ENCODE peak calls at places on chromosomes 11 and 22, in six cellular contexts. G is WERI-Rb-1, W is HFF-Myc, C is IMR-90, X is sciatic nerve, D is sigmoid colon. I is an unnamed sample.

GRCh38 chr11:67303132-67303988 is at the start of gene SSH3:
- DNase-seq in G (peak; percentile 77), W (no peak), C (peak; percentile 34), X (peak; percentile 84), D (peak; percentile 84), I (peak; percentile 45)

GRCh38 chr11:12278766-12279671 is 98.4 kb upstream of the PARVA start:
- DNase-seq in G (no peak), W (no peak), C (no peak), X (no peak), D (no peak), I (no peak)

GRCh38 chr22:24962835-24963234 is 10.3 kb downstream of the KIAA1671 start:
- DNase-seq in G (no peak), W (no peak), C (no peak), X (no peak), D (no peak), I (no peak)

GRCh38 chr11:81278986-81279385 is 1454.7 kb downstream of the FAM181B start:
- DNase-seq in G (peak; percentile 74), W (no peak), C (no peak), X (no peak), D (no peak), I (no peak)

GRCh38 chr22:29914991-29915390 is 32.0 kb downstream of the MTMR3 start:
- DNase-seq in G (no peak), W (no peak), C (no peak), X (no peak), D (no peak), I (no peak)

GRCh38 chr11:1893581-1894359 is 2.1 kb upstream of the PRR33 start:
- DNase-seq in G (no peak), W (no peak), C (peak; percentile 12), X (peak; percentile 25), D (no peak), I (no peak)

GRCh38 chr11:102267602-102268001 is 49.7 kb upstream of the BIRC3 start:
- DNase-seq in G (no peak), W (no peak), C (peak; percentile 81), X (no peak), D (no peak), I (peak; percentile 82)

GRCh38 chr11:122478986-122479385 is 176.5 kb upstream of the UBASH3B start:
- DNase-seq in G (no peak), W (no peak), C (no peak), X (no peak), D (no peak), I (no peak)

GRCh38 chr11:1546077-1546535 is 26.0 kb downstream of the DUSP8 start:
- DNase-seq in G (no peak), W (no peak), C (no peak), X (no peak), D (no peak), I (no peak)

GRCh38 chr11:12114487-12115033 is 4.2 kb downstream of the MICAL2 start:
- DNase-seq in G (no peak), W (no peak), C (peak; percentile 98), X (no peak), D (no peak), I (peak; percentile 87)

GRCh38 chr11:6297831-6298230 is 22.5 kb downstream of the CAVIN3 start:
- DNase-seq in G (no peak), W (no peak), C (no peak), X (no peak), D (no peak), I (no peak)

GRCh38 chr22:49934144-49934890 is 15.9 kb downstream of the CRELD2 start:
- DNase-seq in G (peak; percentile 91), W (no peak), C (peak; percentile 12), X (no peak), D (peak; percentile 85), I (peak; percentile 47)

GRCh38 chr11:116993599-116993998 is 104.6 kb downstream of the SIK3 start:
- DNase-seq in G (no peak), W (no peak), C (no peak), X (no peak), D (no peak), I (peak; percentile 31)

GRCh38 chr22:27800250-27801131 is 1.1 kb downstream of the MN1 start:
- DNase-seq in G (no peak), W (no peak), C (no peak), X (peak; percentile 62), D (no peak), I (no peak)

GRCh38 chr11:71459767-71460320 is 6.8 kb downstream of the NADSYN1 start:
- DNase-seq in G (no peak), W (no peak), C (no peak), X (no peak), D (no peak), I (no peak)

GRCh38 chr22:42296381-42296853 is 26.0 kb upstream of the TCF20 start:
- DNase-seq in G (no peak), W (no peak), C (no peak), X (peak; percentile 69), D (peak; percentile 75), I (no peak)

GRCh38 chr11:133835258-133836075 is 9.8 kb downstream of the SPATA19 start:
- DNase-seq in G (peak; percentile 69), W (peak; percentile 7), C (peak; percentile 4), X (no peak), D (no peak), I (peak; percentile 44)

GRCh38 chr11:60454212-60454611 is 1.4 kb upstream of the MS4A1 start:
- DNase-seq in G (no peak), W (no peak), C (no peak), X (no peak), D (no peak), I (no peak)

GRCh38 chr22:29716814-29717213 is 3.0 kb upstream of the CABP7 start:
- DNase-seq in G (no peak), W (peak; percentile 24), C (peak; percentile 80), X (peak; percentile 80), D (no peak), I (peak; percentile 81)

GRCh38 chr11:134261626-134262488 is 8.5 kb downstream of the ACAD8 start:
- DNase-seq in G (peak; percentile 48), W (no peak), C (no peak), X (no peak), D (no peak), I (no peak)

GRCh38 chr11:61985863-61986262 is 18.4 kb upstream of the FTH1 start:
- DNase-seq in G (no peak), W (no peak), C (no peak), X (no peak), D (no peak), I (no peak)

GRCh38 chr11:3094223-3094824 is 37.1 kb upstream of the CARS1 start:
- DNase-seq in G (no peak), W (no peak), C (no peak), X (peak; percentile 60), D (peak; percentile 57), I (no peak)

GRCh38 chr11:1839924-1840779 is 1.4 kb downstream of the TNNI2 start:
- DNase-seq in G (no peak), W (no peak), C (no peak), X (no peak), D (no peak), I (no peak)

GRCh38 chr11:908273-908672 is 2.3 kb downstream of the CHID1 start:
- DNase-seq in G (no peak), W (no peak), C (no peak), X (no peak), D (no peak), I (no peak)

GRCh38 chr11:9756461-9756860 is 92.6 kb downstream of the SWAP70 start:
- DNase-seq in G (no peak), W (no peak), C (no peak), X (no peak), D (no peak), I (no peak)

GRCh38 chr11:131025020-131025419 is 108.7 kb upstream of the SNX19 start:
- DNase-seq in G (peak; percentile 22), W (peak; percentile 42), C (peak; percentile 72), X (no peak), D (no peak), I (peak; percentile 64)